ENCODE peak calls at places on chromosomes 7 and 10, in five cellular contexts. J is GM12878, K is IMR-90, X is fibroblast of lung, I is HCT116. Z is an unnamed sample. For H3K27me3, the result is how much of the 10 kb centered on the place peaks cover.

GRCh38 chr10:113183543-113183942 is 233.5 kb downstream of the TCF7L2 start:
- DNase-seq in K (no peak), J (no peak), I (no peak), X (no peak), Z (no peak)

GRCh38 chr7:467393-467828 is 52.2 kb downstream of the PDGFA start:
- DNase-seq in J (no peak), X (no peak), I (no peak), K (no peak), Z (no peak)

GRCh38 chr7:112103246-112103645 is 103.0 kb downstream of the DOCK4 start:
- DNase-seq in J (no peak), K (peak), I (no peak), X (peak), Z (no peak)

GRCh38 chr7:100604078-100604975 is 2.2 kb downstream of the PCOLCE start:
- DNase-seq in X (peak), K (peak), J (no peak), I (no peak), Z (no peak)

GRCh38 chr7:137953692-137954470 is 48.0 kb downstream of the CREB3L2 start:
- DNase-seq in J (no peak), X (peak), K (peak), I (peak), Z (no peak)

GRCh38 chr7:82598958-82599357 is 155.4 kb upstream of the CACNA2D1 start:
- DNase-seq in I (no peak), J (no peak), K (peak), X (peak), Z (no peak)

GRCh38 chr7:130489140-130489967 is 2.5 kb upstream of the MEST start:
- DNase-seq in I (no peak), J (no peak), X (peak), K (peak), Z (no peak)

GRCh38 chr10:116526219-116526618 is 19.5 kb upstream of the PNLIP start:
- DNase-seq in X (no peak), J (no peak), I (no peak), K (no peak), Z (no peak)

GRCh38 chr10:47116445-47116844 is 183.6 kb upstream of the GDF10 start:
- DNase-seq in K (peak), X (peak), I (no peak), J (no peak), Z (no peak)

DNA sequence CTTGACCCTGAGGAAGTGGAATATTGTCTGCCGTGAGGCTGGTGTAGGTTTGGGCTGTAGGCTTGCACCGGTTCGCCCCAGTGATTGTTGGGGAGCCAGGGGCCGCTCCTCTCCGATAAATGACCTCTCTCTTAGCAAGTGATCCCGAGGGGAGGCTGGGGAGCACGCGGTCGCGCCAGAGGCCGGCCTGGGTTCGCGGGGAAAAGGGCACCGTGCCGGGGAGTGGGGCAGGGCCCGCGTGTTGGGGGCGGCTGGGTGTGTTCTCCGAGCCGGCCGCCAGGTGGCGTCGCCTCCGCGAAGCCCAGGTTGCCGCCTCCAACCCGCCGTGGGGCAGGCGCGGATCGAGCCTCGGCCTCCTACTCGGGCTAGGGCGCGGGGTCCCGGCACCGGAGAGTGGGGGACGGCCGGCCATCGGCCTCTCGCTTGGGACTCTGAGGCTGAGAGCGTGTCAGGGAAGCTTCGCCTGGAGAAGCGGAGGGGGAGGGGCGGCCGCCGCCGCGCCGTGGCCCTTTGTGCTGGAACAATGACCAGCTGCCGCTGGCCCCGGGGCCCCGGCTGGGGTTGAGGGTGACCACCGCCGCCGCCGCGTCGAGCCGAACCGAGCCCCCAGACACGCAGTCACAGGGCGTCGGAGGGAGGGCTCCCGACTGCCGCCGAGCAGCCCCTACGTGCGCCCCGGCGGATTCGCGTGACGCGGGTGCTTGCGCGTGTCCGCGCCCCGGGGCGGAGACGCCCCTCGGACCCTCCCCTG is 442 bp upstream of the LZTS2 start:
- DNase-seq in K (peak), J (no peak), X (peak), I (no peak), Z (peak)
- H3K9ac ChIP-seq in K (peak), J (peak), X (peak), I (peak), Z (peak)

DNA sequence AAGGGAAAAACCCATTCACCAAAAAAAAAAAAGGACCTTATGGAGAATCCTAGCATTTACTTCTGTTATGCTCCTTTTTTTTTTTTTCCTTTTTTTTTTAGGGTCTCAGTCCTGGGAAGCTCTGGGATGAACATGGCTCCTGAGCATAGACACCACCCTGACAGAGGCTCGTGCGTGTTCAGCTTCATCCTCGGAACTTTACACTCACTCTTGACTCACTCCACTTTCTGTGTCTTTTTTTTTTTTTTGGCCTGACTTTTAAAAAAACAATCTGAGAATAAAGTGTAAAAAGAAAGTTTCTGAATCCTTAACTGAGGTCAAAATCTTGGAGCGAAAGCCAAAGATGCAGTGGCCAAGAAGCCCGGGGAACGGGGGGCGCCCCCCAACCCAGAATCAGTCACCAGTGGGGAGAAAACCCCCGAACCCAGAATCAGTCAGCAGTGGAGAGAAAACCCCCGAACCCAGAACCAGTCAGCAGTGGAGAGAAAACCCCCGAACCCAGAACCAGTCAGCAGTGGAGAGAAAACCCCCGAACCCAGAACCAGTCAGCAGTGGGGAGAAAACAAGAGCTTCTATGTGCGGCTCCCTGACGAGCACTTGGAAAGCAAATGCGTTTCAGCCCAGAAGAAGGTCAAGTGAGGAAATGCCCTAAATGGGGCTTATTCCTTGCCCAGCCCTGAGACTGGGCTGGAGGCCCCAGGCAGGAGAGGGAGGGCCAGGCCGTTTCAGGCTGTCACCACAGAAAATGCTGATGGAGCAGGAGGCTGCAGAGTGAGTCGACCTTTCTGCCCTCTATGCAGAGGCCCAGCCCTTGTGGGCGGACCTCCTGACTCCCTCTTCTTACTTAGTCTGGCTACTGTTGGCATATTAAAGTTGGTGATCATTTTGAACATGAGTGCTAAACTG is 19.0 kb upstream of the PFKP start:
- DNase-seq in K (peak), X (peak), J (no peak), I (no peak), Z (no peak)
- H3K27me3 ChIP-seq in K (under half), X (under half), J (under half), I (under half), Z (under half)

DNA sequence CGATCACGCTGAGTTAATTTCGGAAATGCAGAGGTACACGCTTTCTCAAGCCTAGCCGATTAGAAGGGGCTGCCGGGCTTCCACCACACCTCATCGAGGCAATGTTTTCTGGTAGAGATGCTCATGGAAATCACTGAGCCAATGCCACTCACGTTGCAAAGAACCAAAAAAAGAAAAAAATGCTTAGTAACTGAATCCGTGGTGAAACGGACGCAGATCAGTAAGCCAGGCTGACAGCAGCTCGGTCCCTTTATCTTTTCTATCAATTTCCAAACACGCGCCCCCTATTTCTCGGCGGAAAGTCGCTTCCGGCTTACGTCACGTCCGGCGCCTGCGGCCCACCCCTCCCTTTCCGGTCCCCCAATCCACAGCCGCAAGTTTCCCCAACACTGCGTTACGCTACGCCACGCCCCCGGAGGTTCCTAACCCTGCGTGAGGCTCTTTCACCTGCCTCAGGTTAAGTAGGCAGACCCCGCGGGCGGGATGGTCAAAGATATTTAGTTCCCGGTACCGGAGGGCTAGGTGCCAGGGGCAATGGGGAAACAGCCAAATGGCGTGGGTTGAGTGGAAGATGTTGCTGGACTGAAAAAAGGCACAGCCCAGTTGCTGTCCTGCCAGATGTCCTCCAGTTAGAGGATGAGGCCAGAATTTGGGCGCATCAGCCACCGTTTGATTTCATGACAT is at the start of gene NSUN6:
- DNase-seq in J (peak), X (peak), K (peak), I (peak), Z (no peak)
- H3K9ac ChIP-seq in J (peak), X (peak), K (peak), I (peak), Z (peak)

DNA sequence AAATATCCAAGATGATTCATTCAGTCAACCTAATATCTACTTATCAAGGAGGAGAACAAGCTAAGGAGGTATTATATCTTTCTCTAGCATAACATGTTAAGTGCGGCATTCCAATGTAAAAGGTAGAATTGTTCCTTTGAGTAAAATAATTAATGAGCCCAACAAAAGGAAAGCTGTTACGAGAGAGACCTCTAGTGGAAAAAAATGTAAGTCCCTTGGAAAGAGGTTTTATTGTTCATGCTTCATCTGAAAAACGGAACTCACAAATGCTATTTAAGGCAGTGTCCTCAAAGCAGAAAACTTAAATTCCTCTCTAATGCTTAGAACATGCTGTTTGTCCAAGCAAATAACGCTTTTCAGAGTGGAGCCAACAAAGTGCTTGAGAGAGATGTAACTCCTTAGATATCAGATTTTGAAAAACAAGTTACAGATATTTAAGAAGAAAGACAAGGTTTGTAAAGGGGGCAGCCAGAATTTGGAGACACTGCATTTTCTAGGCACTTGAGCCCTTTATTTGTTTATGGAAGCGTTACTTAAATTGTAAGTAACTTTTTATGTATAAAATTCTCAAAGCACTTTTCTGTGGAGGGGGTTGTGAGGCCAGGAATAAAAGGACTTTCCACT is 119.9 kb downstream of the TFEC start:
- DNase-seq in J (no peak), I (peak), K (peak), X (peak), Z (no peak)
- H3K27me3 ChIP-seq in J (under half), I (under half), K (under half), X (under half), Z (under half)

GRCh38 chr10:102064868-102065560 is at the start of gene HPS6:
- DNase-seq in K (peak), I (peak), J (peak), X (peak), Z (peak)

GRCh38 chr10:102065561-102066420 is 642 bp downstream of the HPS6 start:
- DNase-seq in J (no peak), I (no peak), X (no peak), K (peak), Z (no peak)

GRCh38 chr10:102067091-102067916 is 2.2 kb downstream of the HPS6 start:
- DNase-seq in K (no peak), X (no peak), I (no peak), J (no peak), Z (no peak)

GRCh38 chr10:102066421-102067068 is 1.4 kb downstream of the HPS6 start:
- DNase-seq in J (no peak), X (no peak), K (no peak), I (no peak), Z (no peak)

DNA sequence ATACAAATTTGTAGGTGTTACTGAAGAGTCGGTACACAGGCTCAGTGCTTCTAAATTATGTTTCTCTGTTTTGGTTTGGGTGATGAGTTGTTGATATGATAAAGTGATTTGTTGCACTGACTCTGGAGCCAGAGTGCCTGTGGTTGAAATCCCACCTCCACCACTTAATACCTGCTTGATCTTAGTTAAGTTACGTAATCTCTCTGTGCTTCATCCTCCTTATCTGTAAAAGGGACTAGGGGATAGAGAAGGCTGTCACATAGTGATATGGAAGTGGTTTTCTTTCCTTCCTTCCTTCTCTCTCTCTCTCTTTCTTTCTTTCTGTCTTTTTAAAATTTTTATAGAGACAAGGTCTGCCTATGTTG is 664 bp upstream of the HPS6 start:
- DNase-seq in I (no peak), X (no peak), K (no peak), J (no peak), Z (no peak)
- H3K9ac ChIP-seq in I (peak), X (no peak), K (no peak), J (peak), Z (peak)

GRCh38 chr7:45189151-45189970 is 31.8 kb downstream of the RAMP3 start:
- DNase-seq in X (no peak), I (no peak), K (no peak), J (no peak), Z (no peak)
- H3K27me3 ChIP-seq in X (under half), I (under half), K (under half), J (under half), Z (under half)

GRCh38 chr10:119090026-119090808 is 9.6 kb upstream of the EIF3A start:
- DNase-seq in K (no peak), J (no peak), X (no peak), I (no peak), Z (no peak)
- H3K9ac ChIP-seq in K (no peak), J (no peak), X (no peak), I (no peak), Z (no peak)

Z was measured in keratinocyte.